ENCODE peak calls at places on chromosomes 11 and 22, in five cellular contexts. V, B, D, L and S are unnamed samples.

GRCh38 chr11:122207505-122207904 is 91.5 kb upstream of the BLID start:
- ATAC-seq in L (no peak), V (peak), B (no peak), D (no peak), S (no peak)

GRCh38 chr11:78715639-78716311 is 141.1 kb upstream of the NARS2 start:
- ATAC-seq in D (peak), L (peak), V (peak), B (peak), S (peak)

GRCh38 chr11:66335531-66336233 is 552 bp downstream of the RIN1 start:
- ATAC-seq in D (peak), B (peak), L (peak), V (peak), S (no peak)

GRCh38 chr11:124077266-124077665 is 36.1 kb upstream of the OR10G7 start:
- ATAC-seq in V (no peak), B (no peak), D (no peak), L (no peak), S (no peak)

GRCh38 chr11:11961399-11962028 is 46.9 kb downstream of the DKK3 start:
- ATAC-seq in D (no peak), L (no peak), V (no peak), B (no peak), S (no peak)

GRCh38 chr11:118807800-118808778 is 17.1 kb upstream of the DDX6 start:
- ATAC-seq in L (no peak), B (no peak), V (no peak), D (no peak), S (no peak)

GRCh38 chr11:8328848-8329330 is 65.2 kb upstream of the LMO1 start:
- ATAC-seq in V (peak), D (peak), L (peak), B (peak), S (peak)

GRCh38 chr22:31652911-31653684 is 8.9 kb downstream of the PISD start:
- ATAC-seq in V (no peak), B (no peak), L (no peak), D (no peak), S (no peak)

GRCh38 chr22:44753189-44754042 is 1.0 kb downstream of the ARHGAP8 start:
- ATAC-seq in D (no peak), L (no peak), V (peak), B (no peak), S (no peak)

GRCh38 chr11:2512431-2513407 is 67.9 kb downstream of the KCNQ1 start:
- ATAC-seq in D (no peak), V (no peak), B (no peak), L (peak), S (no peak)

GRCh38 chr22:30763815-30764686 is 69.4 kb downstream of the OSBP2 start:
- ATAC-seq in V (peak), D (peak), L (peak), B (peak), S (peak)

GRCh38 chr11:47109882-47110281 is 66.8 kb downstream of the ARFGAP2 start:
- ATAC-seq in V (no peak), B (no peak), D (no peak), L (no peak), S (no peak)

GRCh38 chr11:15858881-15859280 is 497.5 kb downstream of the SOX6 start:
- ATAC-seq in L (peak), V (no peak), D (no peak), B (no peak), S (no peak)

GRCh38 chr22:22746061-22746962 is 101.9 kb downstream of the GGTLC2 start:
- ATAC-seq in L (no peak), D (no peak), V (no peak), B (no peak), S (no peak)